ENCODE peak calls at places on chromosomes 7 and 10, in five cellular contexts. S is nucleus accumbens; W is psoas muscle; I is mammary epithelial cell; V is activated CD8-positive, alpha-beta memory T cell treated with anti-CD3 and anti-CD28 coated beads, Interleukin-2, amount 10 ng/mL, durations not matched to agents 7 days and 5 days. X is an unnamed sample.

GRCh38 chr10:13769926-13770325 is 183.2 kb downstream of the PRPF18 start:
- DNase-seq in S (no peak), W (no peak), I (peak; percentile 99), V (no peak), X (no peak)

GRCh38 chr7:77415822-77416620 is at the start of gene GSAP:
- DNase-seq in S (peak; percentile 16), W (peak; percentile 76), I (peak; percentile 61), V (peak; percentile 64), X (peak; percentile 54)

GRCh38 chr7:44063894-44064651 is 1.3 kb downstream of the PGAM2 start:
- DNase-seq in S (no peak), W (peak; percentile 66), I (no peak), V (no peak), X (peak; percentile 68)

GRCh38 chr7:149780056-149780455 is 6.7 kb upstream of the ZNF467 start:
- DNase-seq in S (no peak), W (no peak), I (no peak), V (no peak), X (no peak)

GRCh38 chr7:47211467-47212121 is 370.3 kb downstream of the TNS3 start:
- DNase-seq in S (no peak), W (no peak), I (no peak), V (no peak), X (no peak)

GRCh38 chr10:49177391-49178355 is 10.5 kb downstream of the TMEM273 start:
- DNase-seq in S (no peak), W (peak; percentile 77), I (peak; percentile 62), V (peak; percentile 90), X (peak; percentile 26)

GRCh38 chr10:13956826-13957225 is 370.1 kb downstream of the PRPF18 start:
- DNase-seq in S (peak; percentile 38), W (peak; percentile 87), I (no peak), V (no peak), X (peak; percentile 78)

GRCh38 chr7:105738133-105738532 is 138.3 kb downstream of the ATXN7L1 start:
- DNase-seq in S (no peak), W (no peak), I (no peak), V (no peak), X (no peak)

GRCh38 chr7:41085244-41085643 is 617.6 kb downstream of the INHBA start:
- DNase-seq in S (no peak), W (no peak), I (peak; percentile 57), V (no peak), X (no peak)

GRCh38 chr10:48927198-48927597 is 12.4 kb downstream of the LRRC18 start:
- DNase-seq in S (no peak), W (no peak), I (no peak), V (no peak), X (no peak)

GRCh38 chr10:22363305-22363704 is 18.0 kb downstream of the SPAG6 start:
- DNase-seq in S (no peak), W (no peak), I (no peak), V (no peak), X (no peak)

GRCh38 chr10:69696073-69696731 is 66.2 kb downstream of the FAM241B start:
- DNase-seq in S (no peak), W (no peak), I (peak; percentile 87), V (no peak), X (no peak)

GRCh38 chr10:132942101-132942739 is at the start of gene CFAP46:
- DNase-seq in S (peak; percentile 9), W (peak; percentile 70), I (no peak), V (no peak), X (no peak)

GRCh38 chr10:121886997-121887622 is 40.7 kb downstream of the ATE1 start:
- DNase-seq in S (peak; percentile 8), W (no peak), I (peak; percentile 51), V (peak; percentile 61), X (no peak)

GRCh38 chr10:34176351-34176750 is 638.7 kb downstream of the PARD3 start:
- DNase-seq in S (no peak), W (no peak), I (no peak), V (no peak), X (no peak)

GRCh38 chr10:85542149-85542548 is 824.4 kb downstream of the GRID1 start:
- DNase-seq in S (no peak), W (no peak), I (no peak), V (no peak), X (no peak)

GRCh38 chr10:130360826-130361311 is 224.7 kb downstream of the GLRX3 start:
- DNase-seq in S (no peak), W (no peak), I (no peak), V (no peak), X (no peak)

X was measured in gastrocnemius medialis.